ENCODE peak calls at places on chromosomes 2 and 18, in nine cellular contexts. E is activated naive CD4-positive, alpha-beta T cell treated with Interleukin-2 at 50 U/mL for 16 hours; J is GM12864; Y is AG04449; A is iris pigment epithelial cell; Q is anterior cingulate cortex; Z is neuronal stem cell; M is activated CD8-positive, alpha-beta memory T cell treated with anti-CD3 and anti-CD28 coated beads, Interleukin-2, amount 10 ng/mL, durations not matched to agents 7 days and 5 days; O is activated CD4-positive, alpha-beta T cell treated with anti-CD3 and anti-CD28 coated beads, Interleukin-2, amount 50 U/mL, for 1 hour. I is an unnamed sample.

GRCh38 chr2:26584656-26585055 is 56.5 kb downstream of the CIB4 start:
- DNase-seq in E (no peak), J (no peak), Y (no peak), A (no peak), Q (no peak), Z (no peak), M (no peak), O (no peak), I (no peak)

GRCh38 chr2:145190031-145190703 is 670.2 kb upstream of the ZEB2 start:
- DNase-seq in E (no peak), J (no peak), Y (no peak), A (peak; percentile 41), Q (no peak), Z (peak; percentile 24), M (no peak), O (no peak), I (peak; percentile 17)

GRCh38 chr2:176637497-176638166 is 368.4 kb downstream of the MTX2 start:
- DNase-seq in E (peak; percentile 8), J (no peak), Y (no peak), A (peak; percentile 7), Q (no peak), Z (peak; percentile 36), M (no peak), O (no peak), I (no peak)

GRCh38 chr2:63058742-63059433 is 8.3 kb downstream of the OTX1 start:
- DNase-seq in E (no peak), J (no peak), Y (no peak), A (no peak), Q (no peak), Z (peak; percentile 65), M (no peak), O (no peak), I (no peak)

GRCh38 chr2:23430263-23430662 is 45.3 kb downstream of the KLHL29 start:
- DNase-seq in E (no peak), J (no peak), Y (peak; percentile 87), A (peak; percentile 86), Q (no peak), Z (no peak), M (peak; percentile 28), O (no peak), I (no peak)

GRCh38 chr2:33069894-33070651 is 123.3 kb downstream of the LTBP1 start:
- DNase-seq in E (peak; percentile 35), J (no peak), Y (peak; percentile 92), A (peak; percentile 100), Q (no peak), Z (no peak), M (peak; percentile 53), O (no peak), I (no peak)

GRCh38 chr18:77147418-77147852 is 14.9 kb upstream of the MBP start:
- DNase-seq in E (no peak), J (no peak), Y (no peak), A (peak; percentile 37), Q (no peak), Z (no peak), M (no peak), O (no peak), I (no peak)

GRCh38 chr18:40159141-40160017 is 1795.7 kb upstream of the PIK3C3 start:
- DNase-seq in E (no peak), J (no peak), Y (no peak), A (peak; percentile 72), Q (no peak), Z (peak; percentile 26), M (no peak), O (no peak), I (no peak)

GRCh38 chr2:188024811-188025210 is 266.9 kb upstream of the GULP1 start:
- DNase-seq in E (no peak), J (no peak), Y (no peak), A (peak; percentile 7), Q (no peak), Z (no peak), M (no peak), O (no peak), I (no peak)

GRCh38 chr2:160635488-160635887 is 141.9 kb upstream of the RBMS1 start:
- DNase-seq in E (no peak), J (no peak), Y (no peak), A (peak; percentile 43), Q (no peak), Z (no peak), M (no peak), O (no peak), I (no peak)

GRCh38 chr2:12587729-12588522 is 128.8 kb upstream of the TRIB2 start:
- DNase-seq in E (no peak), J (peak; percentile 58), Y (peak; percentile 86), A (peak; percentile 97), Q (no peak), Z (no peak), M (no peak), O (no peak), I (no peak)

I was measured in esophagus muscularis mucosa.